ENCODE peak calls at places on chromosomes 7 and 10, in six cellular contexts. R is cardiac fibroblast, H is LoVo, D is NCI-H187, G is GM03348, U is lung microvascular endothelial cell. C is an unnamed sample.

GRCh38 chr10:114811769-114812353 is 9.7 kb upstream of the FHIP2A start:
- DNase-seq in R (peak; percentile 18), H (no peak), D (no peak), G (no peak), U (no peak), C (no peak)

GRCh38 chr7:152105205-152105604 is 79.7 kb downstream of the GALNT11 start:
- DNase-seq in R (no peak), H (no peak), D (no peak), G (no peak), U (no peak), C (no peak)

GRCh38 chr10:72223743-72224101 is 7.6 kb upstream of the ASCC1 start:
- DNase-seq in R (peak; percentile 28), H (no peak), D (no peak), G (no peak), U (peak; percentile 71), C (no peak)

GRCh38 chr10:1475095-1475583 is 262.2 kb downstream of the ADARB2 start:
- DNase-seq in R (no peak), H (no peak), D (no peak), G (no peak), U (no peak), C (no peak)

GRCh38 chr7:122643248-122643647 is 55.7 kb downstream of the RNF133 start:
- DNase-seq in R (no peak), H (no peak), D (no peak), G (no peak), U (no peak), C (no peak)

GRCh38 chr10:86536294-86536861 is 14.8 kb upstream of the WAPL start:
- DNase-seq in R (no peak), H (no peak), D (no peak), G (no peak), U (no peak), C (no peak)

GRCh38 chr10:132974886-132975881 is 32.8 kb upstream of the CFAP46 start:
- DNase-seq in R (peak; percentile 17), H (no peak), D (no peak), G (peak; percentile 66), U (no peak), C (no peak)

GRCh38 chr10:9825491-9826018 is 1192.1 kb upstream of the CELF2 start:
- DNase-seq in R (no peak), H (peak; percentile 77), D (no peak), G (no peak), U (no peak), C (no peak)

GRCh38 chr7:74525881-74526280 is 72.2 kb downstream of the GTF2IRD1 start:
- DNase-seq in R (no peak), H (peak; percentile 51), D (peak; percentile 90), G (no peak), U (no peak), C (no peak)

GRCh38 chr10:71659050-71659738 is 60.4 kb downstream of the C10orf105 start:
- DNase-seq in R (no peak), H (no peak), D (no peak), G (no peak), U (no peak), C (no peak)

GRCh38 chr7:157686285-157686894 is 349.6 kb downstream of the DNAJB6 start:
- DNase-seq in R (no peak), H (no peak), D (no peak), G (no peak), U (no peak), C (no peak)

GRCh38 chr10:78581133-78581694 is 487.6 kb upstream of the ZMIZ1 start:
- DNase-seq in R (no peak), H (no peak), D (no peak), G (no peak), U (no peak), C (no peak)

GRCh38 chr7:106056513-106057203 is 55.5 kb downstream of the SYPL1 start:
- DNase-seq in R (peak; percentile 78), H (peak; percentile 82), D (peak; percentile 17), G (peak; percentile 87), U (peak; percentile 79), C (peak; percentile 64)

GRCh38 chr7:32044739-32045138 is 25.5 kb downstream of the PDE1C start:
- DNase-seq in R (no peak), H (no peak), D (no peak), G (no peak), U (no peak), C (no peak)

GRCh38 chr10:77836299-77836820 is 90.2 kb downstream of the DLG5 start:
- DNase-seq in R (peak; percentile 65), H (no peak), D (no peak), G (no peak), U (peak; percentile 76), C (no peak)

GRCh38 chr10:5910323-5911100 is 20.5 kb downstream of the FBH1 start:
- DNase-seq in R (no peak), H (no peak), D (no peak), G (no peak), U (peak; percentile 9), C (no peak)

C was measured in fibroblast of the conjunctiva.